ENCODE peak calls at places on chromosome 11, in ten cellular contexts. One of them, this sample, is unnamed.
A peak's percentile ranks its signal among the peaks of the same experiment; 100 is the strongest.

GRCh38 chr11:35029979-35030378 is 109.0 kb upstream of the CD44 start:
- DNase-seq in neural progenitor cell: no peak
- DNase-seq in neural crest cell: no peak
- DNase-seq in thoracic aorta: no peak
- DNase-seq in mesothelial cell of epicardium: no peak
- DNase-seq in right atrium auricular region: no peak
- DNase-seq in cardiac fibroblast: peak; percentile 93
- DNase-seq in astrocyte of the cerebellum: no peak
- DNase-seq in nephron progenitor cell: no peak
- DNase-seq in type B pancreatic cell: no peak
- DNase-seq in this sample: no peak

GRCh38 chr11:34267440-34267839 is 90.4 kb downstream of the ABTB2 start:
- DNase-seq in neural progenitor cell: no peak
- DNase-seq in neural crest cell: no peak
- DNase-seq in thoracic aorta: no peak
- DNase-seq in mesothelial cell of epicardium: no peak
- DNase-seq in right atrium auricular region: no peak
- DNase-seq in cardiac fibroblast: no peak
- DNase-seq in astrocyte of the cerebellum: no peak
- DNase-seq in nephron progenitor cell: no peak
- DNase-seq in type B pancreatic cell: no peak
- DNase-seq in this sample: no peak

GRCh38 chr11:27524155-27524554 is 17.6 kb upstream of the LIN7C start:
- DNase-seq in neural progenitor cell: peak; percentile 27
- DNase-seq in neural crest cell: no peak
- DNase-seq in thoracic aorta: no peak
- DNase-seq in mesothelial cell of epicardium: no peak
- DNase-seq in right atrium auricular region: no peak
- DNase-seq in cardiac fibroblast: peak; percentile 70
- DNase-seq in astrocyte of the cerebellum: no peak
- DNase-seq in nephron progenitor cell: no peak
- DNase-seq in type B pancreatic cell: no peak
- DNase-seq in this sample: no peak

GRCh38 chr11:70650075-70650909 is 252.0 kb downstream of the CTTN start:
- DNase-seq in neural progenitor cell: peak; percentile 94
- DNase-seq in neural crest cell: peak; percentile 92
- DNase-seq in thoracic aorta: no peak
- DNase-seq in mesothelial cell of epicardium: peak; percentile 73
- DNase-seq in right atrium auricular region: no peak
- DNase-seq in cardiac fibroblast: peak; percentile 62
- DNase-seq in astrocyte of the cerebellum: peak; percentile 50
- DNase-seq in nephron progenitor cell: peak; percentile 93
- DNase-seq in type B pancreatic cell: peak; percentile 84
- DNase-seq in this sample: peak; percentile 76

GRCh38 chr11:35992551-35992950 is 48.7 kb downstream of the LDLRAD3 start:
- DNase-seq in neural progenitor cell: no peak
- DNase-seq in neural crest cell: no peak
- DNase-seq in thoracic aorta: no peak
- DNase-seq in mesothelial cell of epicardium: no peak
- DNase-seq in right atrium auricular region: no peak
- DNase-seq in cardiac fibroblast: no peak
- DNase-seq in astrocyte of the cerebellum: no peak
- DNase-seq in nephron progenitor cell: no peak
- DNase-seq in type B pancreatic cell: no peak
- DNase-seq in this sample: no peak

GRCh38 chr11:45876401-45876800 is 9.1 kb upstream of the MAPK8IP1 start:
- DNase-seq in neural progenitor cell: peak; percentile 77
- DNase-seq in neural crest cell: no peak
- DNase-seq in thoracic aorta: no peak
- DNase-seq in mesothelial cell of epicardium: no peak
- DNase-seq in right atrium auricular region: no peak
- DNase-seq in cardiac fibroblast: no peak
- DNase-seq in astrocyte of the cerebellum: no peak
- DNase-seq in nephron progenitor cell: no peak
- DNase-seq in type B pancreatic cell: no peak
- DNase-seq in this sample: no peak

GRCh38 chr11:58771458-58771855 is 39.7 kb upstream of the GLYAT start:
- DNase-seq in neural progenitor cell: no peak
- DNase-seq in neural crest cell: no peak
- DNase-seq in thoracic aorta: no peak
- DNase-seq in mesothelial cell of epicardium: no peak
- DNase-seq in right atrium auricular region: no peak
- DNase-seq in cardiac fibroblast: no peak
- DNase-seq in astrocyte of the cerebellum: no peak
- DNase-seq in nephron progenitor cell: no peak
- DNase-seq in type B pancreatic cell: no peak
- DNase-seq in this sample: no peak

GRCh38 chr11:121494355-121495099 is 41.8 kb upstream of the SORL1-AS1 start:
- DNase-seq in neural progenitor cell: no peak
- DNase-seq in neural crest cell: no peak
- DNase-seq in thoracic aorta: no peak
- DNase-seq in mesothelial cell of epicardium: no peak
- DNase-seq in right atrium auricular region: peak; percentile 5
- DNase-seq in cardiac fibroblast: no peak
- DNase-seq in astrocyte of the cerebellum: no peak
- DNase-seq in nephron progenitor cell: no peak
- DNase-seq in type B pancreatic cell: no peak
- DNase-seq in this sample: no peak

GRCh38 chr11:846496-847098 is 3.9 kb downstream of the TSPAN4 start:
- DNase-seq in neural progenitor cell: no peak
- DNase-seq in neural crest cell: no peak
- DNase-seq in thoracic aorta: no peak
- DNase-seq in mesothelial cell of epicardium: no peak
- DNase-seq in right atrium auricular region: no peak
- DNase-seq in cardiac fibroblast: peak; percentile 67
- DNase-seq in astrocyte of the cerebellum: no peak
- DNase-seq in nephron progenitor cell: no peak
- DNase-seq in type B pancreatic cell: no peak
- DNase-seq in this sample: no peak
- TF ChIP-seq CTCF in neural progenitor cell: no peak
- TF ChIP-seq CTCF in neural crest cell: no peak
- TF ChIP-seq CTCF in thoracic aorta: no peak
- TF ChIP-seq CTCF in mesothelial cell of epicardium: no peak
- TF ChIP-seq CTCF in right atrium auricular region: no peak
- TF ChIP-seq CTCF in cardiac fibroblast: no peak
- TF ChIP-seq CTCF in astrocyte of the cerebellum: no peak
- TF ChIP-seq CTCF in nephron progenitor cell: no peak
- TF ChIP-seq CTCF in type B pancreatic cell: no peak
- TF ChIP-seq CTCF in this sample: no peak

GRCh38 chr11:19164230-19164855 is 37.4 kb downstream of the CSRP3 start:
- DNase-seq in neural progenitor cell: no peak
- DNase-seq in neural crest cell: no peak
- DNase-seq in thoracic aorta: no peak
- DNase-seq in mesothelial cell of epicardium: no peak
- DNase-seq in right atrium auricular region: no peak
- DNase-seq in cardiac fibroblast: no peak
- DNase-seq in astrocyte of the cerebellum: no peak
- DNase-seq in nephron progenitor cell: no peak
- DNase-seq in type B pancreatic cell: no peak
- DNase-seq in this sample: no peak

GRCh38 chr11:19162946-19163345 is 38.8 kb downstream of the CSRP3 start:
- DNase-seq in neural progenitor cell: no peak
- DNase-seq in neural crest cell: no peak
- DNase-seq in thoracic aorta: no peak
- DNase-seq in mesothelial cell of epicardium: no peak
- DNase-seq in right atrium auricular region: no peak
- DNase-seq in cardiac fibroblast: no peak
- DNase-seq in astrocyte of the cerebellum: no peak
- DNase-seq in nephron progenitor cell: no peak
- DNase-seq in type B pancreatic cell: no peak
- DNase-seq in this sample: no peak

GRCh38 chr11:19161651-19162050 is 40.1 kb downstream of the CSRP3 start:
- DNase-seq in neural progenitor cell: no peak
- DNase-seq in neural crest cell: no peak
- DNase-seq in thoracic aorta: no peak
- DNase-seq in mesothelial cell of epicardium: no peak
- DNase-seq in right atrium auricular region: no peak
- DNase-seq in cardiac fibroblast: no peak
- DNase-seq in astrocyte of the cerebellum: no peak
- DNase-seq in nephron progenitor cell: no peak
- DNase-seq in type B pancreatic cell: no peak
- DNase-seq in this sample: no peak

GRCh38 chr11:19163627-19164026 is 38.2 kb downstream of the CSRP3 start:
- DNase-seq in neural progenitor cell: no peak
- DNase-seq in neural crest cell: no peak
- DNase-seq in thoracic aorta: no peak
- DNase-seq in mesothelial cell of epicardium: no peak
- DNase-seq in right atrium auricular region: no peak
- DNase-seq in cardiac fibroblast: no peak
- DNase-seq in astrocyte of the cerebellum: no peak
- DNase-seq in nephron progenitor cell: no peak
- DNase-seq in type B pancreatic cell: no peak
- DNase-seq in this sample: no peak

DNA sequence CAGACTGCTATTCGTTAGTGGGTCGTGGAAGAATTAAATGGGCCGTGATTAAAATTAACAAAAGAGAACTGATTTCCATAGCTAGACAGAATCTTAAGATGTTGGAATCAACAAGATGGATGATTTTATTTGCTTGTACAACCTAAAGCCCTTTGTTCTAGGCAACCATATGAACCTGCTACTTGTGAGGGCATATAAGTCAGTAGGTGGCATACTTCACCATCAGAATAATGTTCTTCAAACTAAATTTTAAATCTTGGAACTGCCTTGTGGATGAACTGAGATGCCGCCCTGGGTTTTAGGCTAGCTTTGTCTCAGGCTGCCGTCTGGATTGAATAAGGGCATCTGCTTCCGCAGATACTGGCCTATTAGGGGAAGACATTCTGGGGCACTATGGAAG is 40.9 kb downstream of the CSRP3 start:
- DNase-seq in neural progenitor cell: no peak
- DNase-seq in neural crest cell: no peak
- DNase-seq in thoracic aorta: no peak
- DNase-seq in mesothelial cell of epicardium: no peak
- DNase-seq in right atrium auricular region: no peak
- DNase-seq in cardiac fibroblast: peak; percentile 6
- DNase-seq in astrocyte of the cerebellum: no peak
- DNase-seq in nephron progenitor cell: no peak
- DNase-seq in type B pancreatic cell: no peak
- DNase-seq in this sample: no peak
- TF ChIP-seq CTCF in neural progenitor cell: no peak
- TF ChIP-seq CTCF in neural crest cell: no peak
- TF ChIP-seq CTCF in thoracic aorta: no peak
- TF ChIP-seq CTCF in mesothelial cell of epicardium: no peak
- TF ChIP-seq CTCF in right atrium auricular region: peak; percentile 32
- TF ChIP-seq CTCF in cardiac fibroblast: no peak
- TF ChIP-seq CTCF in astrocyte of the cerebellum: no peak
- TF ChIP-seq CTCF in nephron progenitor cell: no peak
- TF ChIP-seq CTCF in type B pancreatic cell: no peak
- TF ChIP-seq CTCF in this sample: no peak

GRCh38 chr11:8342821-8343681 is 79.4 kb upstream of the LMO1 start:
- DNase-seq in neural progenitor cell: no peak
- DNase-seq in neural crest cell: no peak
- DNase-seq in thoracic aorta: no peak
- DNase-seq in mesothelial cell of epicardium: no peak
- DNase-seq in right atrium auricular region: no peak
- DNase-seq in cardiac fibroblast: no peak
- DNase-seq in astrocyte of the cerebellum: no peak
- DNase-seq in nephron progenitor cell: no peak
- DNase-seq in type B pancreatic cell: no peak
- DNase-seq in this sample: peak; percentile 31

GRCh38 chr11:8344346-8344745 is 80.7 kb upstream of the LMO1 start:
- DNase-seq in neural progenitor cell: no peak
- DNase-seq in neural crest cell: no peak
- DNase-seq in thoracic aorta: no peak
- DNase-seq in mesothelial cell of epicardium: no peak
- DNase-seq in right atrium auricular region: no peak
- DNase-seq in cardiac fibroblast: no peak
- DNase-seq in astrocyte of the cerebellum: no peak
- DNase-seq in nephron progenitor cell: no peak
- DNase-seq in type B pancreatic cell: no peak
- DNase-seq in this sample: no peak

GRCh38 chr11:8341966-8342365 is 78.3 kb upstream of the LMO1 start:
- DNase-seq in neural progenitor cell: no peak
- DNase-seq in neural crest cell: no peak
- DNase-seq in thoracic aorta: no peak
- DNase-seq in mesothelial cell of epicardium: no peak
- DNase-seq in right atrium auricular region: no peak
- DNase-seq in cardiac fibroblast: no peak
- DNase-seq in astrocyte of the cerebellum: no peak
- DNase-seq in nephron progenitor cell: no peak
- DNase-seq in type B pancreatic cell: no peak
- DNase-seq in this sample: no peak

GRCh38 chr11:8346157-8346755 is 82.6 kb upstream of the LMO1 start:
- DNase-seq in neural progenitor cell: no peak
- DNase-seq in neural crest cell: no peak
- DNase-seq in thoracic aorta: no peak
- DNase-seq in mesothelial cell of epicardium: no peak
- DNase-seq in right atrium auricular region: no peak
- DNase-seq in cardiac fibroblast: no peak
- DNase-seq in astrocyte of the cerebellum: no peak
- DNase-seq in nephron progenitor cell: no peak
- DNase-seq in type B pancreatic cell: no peak
- DNase-seq in this sample: no peak

DNA sequence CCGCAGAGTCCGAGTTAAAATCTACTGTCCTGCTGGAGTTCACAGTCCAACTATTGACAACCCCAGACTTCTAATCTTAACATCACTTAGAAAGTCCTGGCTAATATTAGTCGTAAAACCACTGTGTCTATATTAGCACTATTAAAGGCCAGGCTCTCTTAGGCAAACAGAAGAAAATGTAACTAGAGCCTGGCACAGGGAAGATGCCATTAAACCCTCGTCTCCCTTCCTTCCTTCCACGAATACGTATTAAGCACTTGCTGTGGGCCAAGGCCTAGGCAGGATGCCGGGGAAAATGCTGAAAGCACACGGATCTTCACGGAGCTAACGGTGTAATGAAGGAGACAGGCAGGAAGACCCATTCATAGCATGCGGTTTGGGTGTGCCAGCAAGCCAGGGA is 81.5 kb upstream of the LMO1 start:
- DNase-seq in neural progenitor cell: no peak
- DNase-seq in neural crest cell: no peak
- DNase-seq in thoracic aorta: no peak
- DNase-seq in mesothelial cell of epicardium: no peak
- DNase-seq in right atrium auricular region: no peak
- DNase-seq in cardiac fibroblast: no peak
- DNase-seq in astrocyte of the cerebellum: no peak
- DNase-seq in nephron progenitor cell: no peak
- DNase-seq in type B pancreatic cell: no peak
- DNase-seq in this sample: no peak
- TF ChIP-seq CTCF in neural progenitor cell: no peak
- TF ChIP-seq CTCF in neural crest cell: no peak
- TF ChIP-seq CTCF in thoracic aorta: no peak
- TF ChIP-seq CTCF in mesothelial cell of epicardium: no peak
- TF ChIP-seq CTCF in right atrium auricular region: no peak
- TF ChIP-seq CTCF in cardiac fibroblast: no peak
- TF ChIP-seq CTCF in astrocyte of the cerebellum: no peak
- TF ChIP-seq CTCF in nephron progenitor cell: no peak
- TF ChIP-seq CTCF in type B pancreatic cell: no peak
- TF ChIP-seq CTCF in this sample: no peak

GRCh38 chr11:31001432-31001831 is 368.1 kb downstream of the DCDC1 start:
- DNase-seq in neural progenitor cell: no peak
- DNase-seq in neural crest cell: no peak
- DNase-seq in thoracic aorta: no peak
- DNase-seq in mesothelial cell of epicardium: no peak
- DNase-seq in right atrium auricular region: no peak
- DNase-seq in cardiac fibroblast: no peak
- DNase-seq in astrocyte of the cerebellum: no peak
- DNase-seq in nephron progenitor cell: no peak
- DNase-seq in type B pancreatic cell: no peak
- DNase-seq in this sample: no peak

GRCh38 chr11:31000412-31000811 is 369.1 kb downstream of the DCDC1 start:
- DNase-seq in neural progenitor cell: no peak
- DNase-seq in neural crest cell: no peak
- DNase-seq in thoracic aorta: no peak
- DNase-seq in mesothelial cell of epicardium: no peak
- DNase-seq in right atrium auricular region: no peak
- DNase-seq in cardiac fibroblast: no peak
- DNase-seq in astrocyte of the cerebellum: no peak
- DNase-seq in nephron progenitor cell: no peak
- DNase-seq in type B pancreatic cell: no peak
- DNase-seq in this sample: no peak

DNA sequence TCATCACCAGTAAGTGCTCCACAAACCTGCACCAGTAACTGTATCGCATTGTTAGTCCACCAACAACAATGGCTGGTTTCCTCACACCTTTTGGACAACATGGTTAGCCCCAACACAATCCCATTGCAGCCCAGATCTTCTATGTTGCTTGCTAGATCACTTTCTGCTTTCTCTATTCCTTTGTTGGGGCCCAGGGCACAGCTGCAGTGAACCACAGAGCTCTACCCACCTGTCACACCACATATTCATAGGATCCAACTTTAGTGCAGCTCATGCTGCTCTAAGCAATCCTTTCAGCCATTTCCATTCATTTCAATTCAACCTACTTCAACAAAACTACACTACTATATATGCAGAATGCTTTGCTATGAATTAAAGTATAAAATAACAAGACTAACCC is 364.3 kb downstream of the DCDC1 start:
- DNase-seq in neural progenitor cell: no peak
- DNase-seq in neural crest cell: no peak
- DNase-seq in thoracic aorta: no peak
- DNase-seq in mesothelial cell of epicardium: no peak
- DNase-seq in right atrium auricular region: no peak
- DNase-seq in cardiac fibroblast: no peak
- DNase-seq in astrocyte of the cerebellum: no peak
- DNase-seq in nephron progenitor cell: no peak
- DNase-seq in type B pancreatic cell: no peak
- DNase-seq in this sample: no peak
- TF ChIP-seq CTCF in neural progenitor cell: no peak
- TF ChIP-seq CTCF in neural crest cell: no peak
- TF ChIP-seq CTCF in thoracic aorta: no peak
- TF ChIP-seq CTCF in mesothelial cell of epicardium: no peak
- TF ChIP-seq CTCF in right atrium auricular region: no peak
- TF ChIP-seq CTCF in cardiac fibroblast: no peak
- TF ChIP-seq CTCF in astrocyte of the cerebellum: no peak
- TF ChIP-seq CTCF in nephron progenitor cell: no peak
- TF ChIP-seq CTCF in type B pancreatic cell: no peak
- TF ChIP-seq CTCF in this sample: no peak